ENCODE peak calls at places on chromosomes 3 and 15, in four cellular contexts. E is lower lobe of right lung, U is HepG2, V is neural progenitor cell. K is an unnamed sample. For H3K4me1, the result is how much of the 10 kb centered on the place peaks cover.

GRCh38 chr3:178436773-178437172 is 99.5 kb upstream of the KCNMB2 start:
- DNase-seq in E (no peak), U (no peak), V (peak), K (peak)

GRCh38 chr15:29852201-29852600 is 29.9 kb upstream of the TJP1 start:
- DNase-seq in E (no peak), U (no peak), V (no peak), K (no peak)

GRCh38 chr3:189103208-189103607 is 68.6 kb upstream of the TPRG1 start:
- DNase-seq in E (no peak), U (no peak), V (no peak), K (no peak)

GRCh38 chr15:65206750-65207149 is 4.5 kb downstream of the CILP start:
- DNase-seq in E (no peak), U (no peak), V (no peak), K (no peak)

GRCh38 chr3:194272861-194273266 is 78.3 kb downstream of the CPN2 start:
- DNase-seq in E (peak), U (no peak), V (no peak), K (no peak)

GRCh38 chr15:66948294-66948693 is 117.1 kb upstream of the SMAD3 start:
- DNase-seq in E (no peak), U (no peak), V (no peak), K (no peak)

GRCh38 chr3:188876370-188876769 is 295.4 kb upstream of the TPRG1 start:
- DNase-seq in E (no peak), U (no peak), V (no peak), K (no peak)

GRCh38 chr3:64392001-64392400 is 166.7 kb upstream of the PRICKLE2 start:
- DNase-seq in E (no peak), U (no peak), V (no peak), K (no peak)

GRCh38 chr3:184575701-184576100 is 14.1 kb downstream of the EPHB3 start:
- DNase-seq in E (no peak), U (no peak), V (no peak), K (no peak)

GRCh38 chr3:40985195-40985594 is 214.1 kb upstream of the CTNNB1 start:
- DNase-seq in E (no peak), U (no peak), V (no peak), K (peak)

GRCh38 chr3:58178528-58179234 is 32.1 kb downstream of the DNASE1L3 start:
- DNase-seq in E (no peak), U (no peak), V (no peak), K (no peak)

GRCh38 chr3:117084739-117085270 is 375.2 kb downstream of the TUSC7 start:
- DNase-seq in E (no peak), U (no peak), V (no peak), K (no peak)

GRCh38 chr3:43019168-43019765 is 40.2 kb downstream of the GASK1A start:
- DNase-seq in E (no peak), U (no peak), V (no peak), K (no peak)

GRCh38 chr3:27352047-27352446 is 17.1 kb downstream of the NEK10 start:
- DNase-seq in E (no peak), U (no peak), V (no peak), K (no peak)

GRCh38 chr3:8647137-8647970 is 2.8 kb upstream of the SSUH2 start:
- DNase-seq in E (no peak), U (peak), V (no peak), K (peak)

GRCh38 chr3:174094671-174095070 is 697.1 kb downstream of the NLGN1 start:
- DNase-seq in E (no peak), U (no peak), V (no peak), K (no peak)

GRCh38 chr15:73630796-73631471 is 2.3 kb downstream of the NPTN start:
- DNase-seq in E (no peak), U (no peak), V (no peak), K (no peak)

GRCh38 chr3:10322355-10322715 is 1.4 kb upstream of the SEC13 start:
- DNase-seq in E (no peak), U (no peak), V (peak), K (peak)

GRCh38 chr3:14130707-14131106 is 5.9 kb downstream of the TMEM43 start:
- DNase-seq in E (no peak), U (no peak), V (no peak), K (no peak)

GRCh38 chr3:84692261-84692660 is 266.5 kb upstream of the CADM2 start:
- DNase-seq in E (peak), U (no peak), V (no peak), K (no peak)

GRCh38 chr3:152910211-152910610 is 75.3 kb downstream of the P2RY1 start:
- DNase-seq in E (no peak), U (peak), V (peak), K (peak)

GRCh38 chr3:177751770-177752169 is 554.5 kb upstream of the TBL1XR1 start:
- DNase-seq in E (no peak), U (no peak), V (no peak), K (no peak)

GRCh38 chr3:38117163-38117716 is 19.7 kb downstream of the ACAA1 start:
- DNase-seq in E (peak), U (no peak), V (no peak), K (peak)

GRCh38 chr15:56454841-56455240 is 10.1 kb downstream of the MNS1 start:
- DNase-seq in E (no peak), U (no peak), V (no peak), K (no peak)

GRCh38 chr3:42118762-42119361 is 27.7 kb downstream of the TRAK1 start:
- DNase-seq in E (no peak), U (peak), V (peak), K (peak)

GRCh38 chr3:128996741-128997140 is 2.9 kb upstream of the CFAP92 start:
- DNase-seq in E (no peak), U (no peak), V (no peak), K (no peak)

GRCh38 chr3:108103971-108104797 is 13.4 kb upstream of the CD47 start:
- DNase-seq in E (no peak), U (no peak), V (no peak), K (no peak)

DNA sequence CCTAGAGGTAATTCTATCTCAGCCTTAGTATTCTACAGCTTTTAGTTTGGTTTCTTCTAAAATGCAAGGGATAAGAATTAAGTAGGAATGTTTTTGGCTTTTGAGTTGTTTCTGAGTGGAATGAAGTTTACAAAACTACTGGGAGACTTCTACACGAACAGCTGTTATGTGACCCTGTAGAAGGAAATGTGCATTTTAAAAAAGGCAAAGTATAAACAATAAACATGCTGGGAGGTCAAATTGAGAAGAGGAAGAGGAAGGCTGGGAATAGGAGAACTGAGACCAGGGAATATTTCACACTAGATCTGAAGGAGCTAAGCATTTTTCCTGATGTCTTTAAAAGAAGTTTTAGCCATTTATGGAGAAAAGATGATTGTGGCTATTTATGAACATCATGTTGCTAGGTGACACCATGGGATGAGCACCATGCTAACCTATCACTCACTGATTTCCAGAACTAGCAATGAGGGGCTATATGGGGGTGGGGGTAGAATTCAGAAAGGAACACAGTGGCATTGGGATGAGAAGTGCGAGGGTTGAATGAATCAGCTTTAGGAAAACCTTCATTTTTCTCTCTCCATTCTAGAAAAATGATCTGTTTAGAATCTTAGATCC is 76.3 kb upstream of the FAM98B start:
- DNase-seq in E (no peak), U (no peak), V (no peak), K (no peak)
- H3K4me3 ChIP-seq in E (no peak), U (no peak), V (no peak), K (no peak)

DNA sequence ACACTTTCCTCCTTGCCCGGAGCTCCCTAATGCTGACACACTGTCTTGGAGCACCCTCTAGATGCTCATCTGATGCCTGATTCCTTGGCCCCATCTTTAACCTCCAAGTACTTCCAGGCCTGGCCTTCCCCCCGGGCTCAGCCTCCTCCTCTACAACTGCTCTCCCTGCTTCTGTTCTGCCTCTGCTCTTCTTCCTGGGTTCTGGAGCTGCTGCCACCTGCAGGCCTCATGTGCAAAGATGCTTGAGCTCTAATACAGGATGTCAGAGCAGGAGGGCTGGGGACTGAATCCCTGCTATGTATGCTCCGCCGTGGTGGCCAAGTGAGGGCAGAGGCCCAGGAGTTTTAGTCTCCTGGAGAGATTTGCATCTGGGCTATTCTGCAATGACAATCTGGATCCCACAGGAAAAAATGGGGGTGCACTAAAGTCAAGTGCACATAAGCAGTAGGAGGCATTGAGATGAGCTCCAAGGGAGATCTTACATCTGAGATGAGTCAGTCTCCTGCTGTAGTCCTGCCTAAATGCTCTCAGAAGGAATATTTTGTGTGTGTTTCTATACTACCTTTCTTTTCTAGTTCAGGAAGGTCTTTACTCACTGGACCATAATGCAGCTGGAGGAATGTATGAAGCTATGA is 296.3 kb downstream of the UACA start:
- DNase-seq in E (peak), U (peak), V (peak), K (peak)
- H3K4me1 ChIP-seq in E (under half), U (under half), V (under half), K (under half)

GRCh38 chr3:35670408-35670807 is 31.1 kb downstream of the ARPP21 start:
- DNase-seq in E (no peak), U (no peak), V (no peak), K (no peak)
- H3K4me3 ChIP-seq in E (no peak), U (no peak), V (no peak), K (no peak)

GRCh38 chr15:100103828-100104227 is 237.9 kb downstream of the ADAMTS17 start:
- DNase-seq in E (no peak), U (no peak), V (no peak), K (no peak)
- H3K4me1 ChIP-seq in E (under half), U (under half), V (under half), K (under half)

GRCh38 chr3:187042062-187042745 is 97.1 kb downstream of the RPL39L start:
- DNase-seq in E (no peak), U (no peak), V (no peak), K (no peak)
- H3K4me3 ChIP-seq in E (no peak), U (peak), V (no peak), K (no peak)

K was measured in small intestine.